ENCODE peak calls at places on chromosome 14, in five cellular contexts. H is fibroblast of the aortic adventitia, S is endothelial cell, O is cardiac fibroblast, A is Calu3. N is an unnamed sample.

GRCh38 chr14:95267306-95267705 is 52.4 kb downstream of the CLMN start:
- DNase-seq in H (no peak), S (no peak), O (no peak), A (no peak), N (no peak)

GRCh38 chr14:21191809-21192446 is 36.1 kb upstream of the OR5AU1 start:
- DNase-seq in H (no peak), S (peak), O (peak), A (peak), N (peak)

GRCh38 chr14:72932893-72933292 is 6.6 kb downstream of the DCAF4 start:
- DNase-seq in H (no peak), S (no peak), O (no peak), A (no peak), N (no peak)

GRCh38 chr14:54291491-54292191 is 105.2 kb upstream of the CDKN3 start:
- DNase-seq in H (peak), S (peak), O (peak), A (no peak), N (no peak)

GRCh38 chr14:61472801-61473376 is 151.5 kb downstream of the PRKCH start:
- DNase-seq in H (no peak), S (no peak), O (peak), A (no peak), N (no peak)

GRCh38 chr14:86646688-86647687 is 1117.0 kb downstream of the FLRT2 start:
- DNase-seq in H (peak), S (no peak), O (peak), A (no peak), N (no peak)

GRCh38 chr14:64646103-64646502 is 58.1 kb upstream of the PLEKHG3 start:
- DNase-seq in H (peak), S (no peak), O (peak), A (no peak), N (no peak)

GRCh38 chr14:103626150-103626850 is 2.7 kb upstream of the KLC1 start:
- DNase-seq in H (no peak), S (no peak), O (no peak), A (no peak), N (no peak)

GRCh38 chr14:61535032-61535431 is 160.3 kb upstream of the HIF1A start:
- DNase-seq in H (no peak), S (no peak), O (peak), A (no peak), N (no peak)

GRCh38 chr14:99971929-99972747 is 93.1 kb upstream of the EVL start:
- DNase-seq in H (peak), S (peak), O (peak), A (no peak), N (peak)

GRCh38 chr14:91252901-91253794 is 8.6 kb upstream of the GPR68 start:
- DNase-seq in H (no peak), S (peak), O (no peak), A (peak), N (peak)

GRCh38 chr14:52821805-52822250 is 30.4 kb upstream of the GNPNAT1 start:
- DNase-seq in H (no peak), S (no peak), O (no peak), A (no peak), N (no peak)

GRCh38 chr14:61733972-61734371 is 28.2 kb upstream of the SNAPC1 start:
- DNase-seq in H (no peak), S (no peak), O (no peak), A (no peak), N (no peak)

GRCh38 chr14:32728957-32729356 is 209.7 kb upstream of the NPAS3 start:
- DNase-seq in H (no peak), S (no peak), O (peak), A (no peak), N (no peak)

GRCh38 chr14:77616133-77616453 is 344 bp downstream of the SPTLC2 start:
- DNase-seq in H (no peak), S (no peak), O (no peak), A (no peak), N (no peak)

GRCh38 chr14:51650721-51651387 is 856 bp upstream of the FRMD6 start:
- DNase-seq in H (no peak), S (peak), O (peak), A (peak), N (no peak)

GRCh38 chr14:22008098-22008412 is 334.4 kb upstream of the OR4E1 start:
- DNase-seq in H (no peak), S (no peak), O (no peak), A (no peak), N (no peak)

GRCh38 chr14:77041837-77042557 is 13.5 kb upstream of the IRF2BPL start:
- DNase-seq in H (peak), S (no peak), O (peak), A (no peak), N (no peak)

GRCh38 chr14:95064256-95064655 is 93.1 kb downstream of the DICER1 start:
- DNase-seq in H (no peak), S (no peak), O (no peak), A (no peak), N (no peak)

GRCh38 chr14:34857689-34858449 is 17.3 kb downstream of the BAZ1A start:
- DNase-seq in H (no peak), S (no peak), O (no peak), A (no peak), N (no peak)

GRCh38 chr14:20610002-20610765 is 19.0 kb upstream of the RNASE12 start:
- DNase-seq in H (peak), S (peak), O (peak), A (peak), N (peak)

GRCh38 chr14:67533754-67534085 is 630 bp downstream of the PLEKHH1 start:
- DNase-seq in H (no peak), S (no peak), O (no peak), A (no peak), N (no peak)

GRCh38 chr14:100592972-100593371 is 5.8 kb upstream of the BEGAIN start:
- DNase-seq in H (no peak), S (no peak), O (no peak), A (no peak), N (no peak)

GRCh38 chr14:80973918-80974317 is 18.5 kb downstream of the TSHR start:
- DNase-seq in H (no peak), S (no peak), O (no peak), A (no peak), N (no peak)

GRCh38 chr14:22982477-22983245 is at the start of gene AJUBA:
- DNase-seq in H (peak), S (peak), O (peak), A (peak), N (peak)

GRCh38 chr14:100688051-100688450 is 38.6 kb upstream of the DLK1 start:
- DNase-seq in H (no peak), S (no peak), O (no peak), A (no peak), N (no peak)

GRCh38 chr14:76882646-76883045 is 56.4 kb downstream of the LRRC74A start:
- DNase-seq in H (peak), S (no peak), O (no peak), A (no peak), N (no peak)

DNA sequence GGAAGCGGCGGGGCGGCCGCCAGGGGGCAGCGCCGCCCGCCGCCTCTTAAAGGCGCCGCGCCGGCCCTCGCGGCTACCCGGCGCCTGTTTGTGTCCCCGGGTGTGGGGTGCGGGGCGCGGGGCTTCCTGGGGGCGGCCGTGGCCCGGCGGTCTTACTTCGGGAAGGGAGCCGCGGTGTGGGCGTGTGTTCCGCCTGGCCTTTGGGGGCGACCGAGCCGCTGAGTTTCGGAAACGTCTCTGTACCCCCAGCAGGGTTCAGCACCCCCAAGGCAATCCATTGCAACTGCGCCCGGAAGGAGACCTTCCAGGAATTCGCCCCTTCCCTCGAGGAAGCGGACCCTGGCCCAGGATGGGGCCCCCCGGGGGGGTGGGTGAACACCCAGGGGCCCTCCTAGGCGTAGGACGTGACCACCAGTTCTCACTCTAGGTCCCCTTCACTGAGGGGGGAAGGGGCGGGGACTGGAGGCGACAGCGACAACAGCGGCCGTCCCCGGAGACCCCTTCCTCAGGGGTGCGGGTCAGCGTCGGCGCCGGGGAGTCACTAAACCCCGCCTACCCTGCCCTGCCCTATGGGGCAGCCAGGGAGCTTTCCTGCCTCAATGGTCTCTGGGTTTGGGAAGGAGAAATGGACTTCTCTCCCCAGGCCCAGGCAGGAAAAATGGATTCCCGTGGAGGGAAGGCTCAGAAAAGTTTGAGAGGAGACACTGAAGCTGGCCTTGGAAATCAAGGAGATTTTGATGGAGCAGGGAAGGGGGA is at the start of gene ITPK1:
- DNase-seq in H (peak), S (peak), O (peak), A (peak), N (peak)
- TF ChIP-seq CTCF in H (peak), S (peak), O (no peak), A (no peak), N (peak)

GRCh38 chr14:104792945-104793702 is 2.4 kb downstream of the AKT1 start:
- DNase-seq in H (no peak), S (no peak), O (no peak), A (no peak), N (no peak)
- TF ChIP-seq CTCF in H (no peak), S (no peak), O (no peak), A (no peak), N (no peak)

GRCh38 chr14:101851183-101851582 is 89.7 kb downstream of the PPP2R5C start:
- DNase-seq in H (no peak), S (no peak), O (no peak), A (no peak), N (no peak)

GRCh38 chr14:101845896-101846295 is 84.4 kb downstream of the PPP2R5C start:
- DNase-seq in H (no peak), S (no peak), O (no peak), A (no peak), N (no peak)

GRCh38 chr14:101849640-101850039 is 88.1 kb downstream of the PPP2R5C start:
- DNase-seq in H (no peak), S (no peak), O (no peak), A (no peak), N (no peak)

GRCh38 chr14:101851716-101852395 is 90.3 kb downstream of the PPP2R5C start:
- DNase-seq in H (no peak), S (no peak), O (no peak), A (no peak), N (no peak)

DNA sequence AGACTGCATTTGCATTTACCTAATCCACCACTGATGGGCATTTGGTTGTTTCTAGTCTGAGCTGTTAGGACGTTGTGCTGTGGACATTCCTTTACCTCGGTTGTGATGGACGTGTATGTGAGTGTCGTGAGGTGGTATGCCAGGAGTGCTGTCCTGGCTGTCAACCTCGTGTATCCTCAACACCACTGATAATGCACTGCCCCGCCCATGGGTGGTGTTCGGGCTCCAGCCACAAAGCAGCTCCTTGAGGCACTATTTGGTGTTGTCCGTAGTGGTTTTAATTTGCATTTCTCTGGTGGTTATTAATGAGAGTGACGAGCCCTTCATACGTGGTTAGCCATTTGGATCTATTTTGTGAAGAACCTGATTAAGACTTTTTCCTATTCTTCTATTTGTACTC is 87.6 kb downstream of the PPP2R5C start:
- DNase-seq in H (no peak), S (no peak), O (no peak), A (no peak), N (peak)
- TF ChIP-seq CTCF in H (no peak), S (no peak), O (no peak), A (no peak), N (no peak)

DNA sequence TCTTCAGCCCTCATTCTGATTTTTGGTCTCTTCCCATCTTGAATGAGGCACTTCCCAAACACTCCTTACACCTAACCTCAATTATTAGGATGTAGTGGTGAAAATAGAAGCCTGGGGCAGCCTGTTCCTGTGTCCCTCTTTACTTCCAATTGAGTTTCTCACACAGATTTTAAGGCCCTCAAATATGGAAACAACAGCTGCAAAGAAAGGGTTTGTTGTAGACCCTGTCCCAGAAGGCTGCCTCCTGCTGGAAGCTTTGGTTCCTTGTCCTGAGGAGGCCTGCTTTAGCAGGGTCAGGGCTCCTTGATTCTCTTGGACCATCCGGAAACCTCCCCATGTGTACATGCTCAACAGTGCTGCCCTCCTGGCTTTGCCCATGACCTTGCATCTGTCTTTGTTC is 101.3 kb downstream of the TGFB3 start:
- DNase-seq in H (no peak), S (no peak), O (no peak), A (no peak), N (no peak)
- TF ChIP-seq CTCF in H (no peak), S (no peak), O (no peak), A (no peak), N (no peak)